ENCODE peak calls at places on chromosome 1, in six cellular contexts. One of them, this sample, is unnamed.

GRCh38 chr1:226574591-226575435 is 26.2 kb downstream of the STUM start:
- DNase-seq in neural progenitor cell: no peak
- DNase-seq in GM23248: no peak
- DNase-seq in GM23338: no peak
- DNase-seq in MM.1S: no peak
- DNase-seq in PC-3: no peak
- DNase-seq in this sample: no peak

GRCh38 chr1:203215573-203215972 is 13.9 kb downstream of the CHIT1 start:
- DNase-seq in neural progenitor cell: peak
- DNase-seq in GM23248: no peak
- DNase-seq in GM23338: peak
- DNase-seq in MM.1S: no peak
- DNase-seq in PC-3: no peak
- DNase-seq in this sample: no peak

GRCh38 chr1:173870252-173871075 is 2.3 kb downstream of the ZBTB37 start:
- DNase-seq in neural progenitor cell: no peak
- DNase-seq in GM23248: no peak
- DNase-seq in GM23338: no peak
- DNase-seq in MM.1S: no peak
- DNase-seq in PC-3: no peak
- DNase-seq in this sample: peak

GRCh38 chr1:174413632-174414031 is 34.1 kb upstream of the GPR52 start:
- DNase-seq in neural progenitor cell: peak
- DNase-seq in GM23248: peak
- DNase-seq in GM23338: peak
- DNase-seq in MM.1S: no peak
- DNase-seq in PC-3: no peak
- DNase-seq in this sample: no peak

GRCh38 chr1:110233861-110234260 is 23.7 kb downstream of the KCNC4 start:
- DNase-seq in neural progenitor cell: no peak
- DNase-seq in GM23248: no peak
- DNase-seq in GM23338: no peak
- DNase-seq in MM.1S: no peak
- DNase-seq in PC-3: no peak
- DNase-seq in this sample: no peak

GRCh38 chr1:224238212-224238611 is 55.2 kb downstream of the DEGS1 start:
- DNase-seq in neural progenitor cell: no peak
- DNase-seq in GM23248: no peak
- DNase-seq in GM23338: no peak
- DNase-seq in MM.1S: no peak
- DNase-seq in PC-3: no peak
- DNase-seq in this sample: no peak

GRCh38 chr1:114758251-114758832 is 558 bp upstream of the CSDE1 start:
- DNase-seq in neural progenitor cell: no peak
- DNase-seq in GM23248: peak
- DNase-seq in GM23338: no peak
- DNase-seq in MM.1S: no peak
- DNase-seq in PC-3: no peak
- DNase-seq in this sample: peak

GRCh38 chr1:180160362-180160761 is 5.7 kb downstream of the QSOX1 start:
- DNase-seq in neural progenitor cell: no peak
- DNase-seq in GM23248: no peak
- DNase-seq in GM23338: no peak
- DNase-seq in MM.1S: no peak
- DNase-seq in PC-3: no peak
- DNase-seq in this sample: no peak

GRCh38 chr1:27664291-27664690 is 7.7 kb downstream of the IFI6 start:
- DNase-seq in neural progenitor cell: no peak
- DNase-seq in GM23248: peak
- DNase-seq in GM23338: peak
- DNase-seq in MM.1S: no peak
- DNase-seq in PC-3: no peak
- DNase-seq in this sample: no peak

GRCh38 chr1:160125761-160126160 is 10.2 kb downstream of the ATP1A2 start:
- DNase-seq in neural progenitor cell: no peak
- DNase-seq in GM23248: peak
- DNase-seq in GM23338: no peak
- DNase-seq in MM.1S: no peak
- DNase-seq in PC-3: peak
- DNase-seq in this sample: no peak

GRCh38 chr1:171441278-171441677 is 44.1 kb upstream of the PRRC2C start:
- DNase-seq in neural progenitor cell: no peak
- DNase-seq in GM23248: peak
- DNase-seq in GM23338: no peak
- DNase-seq in MM.1S: no peak
- DNase-seq in PC-3: peak
- DNase-seq in this sample: no peak

GRCh38 chr1:210568631-210569030 is 239.9 kb downstream of the HHAT start:
- DNase-seq in neural progenitor cell: no peak
- DNase-seq in GM23248: no peak
- DNase-seq in GM23338: no peak
- DNase-seq in MM.1S: no peak
- DNase-seq in PC-3: no peak
- DNase-seq in this sample: no peak

GRCh38 chr1:206933333-206933945 is 11.7 kb upstream of the FCMR start:
- DNase-seq in neural progenitor cell: peak
- DNase-seq in GM23248: peak
- DNase-seq in GM23338: peak
- DNase-seq in MM.1S: peak
- DNase-seq in PC-3: peak
- DNase-seq in this sample: peak

GRCh38 chr1:20187103-20187812 is 940 bp upstream of the PLA2G2C start:
- DNase-seq in neural progenitor cell: no peak
- DNase-seq in GM23248: no peak
- DNase-seq in GM23338: peak
- DNase-seq in MM.1S: no peak
- DNase-seq in PC-3: peak
- DNase-seq in this sample: no peak
- TF ChIP-seq EZH2phosphoT487 in neural progenitor cell: no peak
- TF ChIP-seq EZH2phosphoT487 in GM23248: no peak
- TF ChIP-seq EZH2phosphoT487 in GM23338: no peak
- TF ChIP-seq EZH2phosphoT487 in MM.1S: no peak
- TF ChIP-seq EZH2phosphoT487 in PC-3: no peak
- TF ChIP-seq EZH2phosphoT487 in this sample: no peak

DNA sequence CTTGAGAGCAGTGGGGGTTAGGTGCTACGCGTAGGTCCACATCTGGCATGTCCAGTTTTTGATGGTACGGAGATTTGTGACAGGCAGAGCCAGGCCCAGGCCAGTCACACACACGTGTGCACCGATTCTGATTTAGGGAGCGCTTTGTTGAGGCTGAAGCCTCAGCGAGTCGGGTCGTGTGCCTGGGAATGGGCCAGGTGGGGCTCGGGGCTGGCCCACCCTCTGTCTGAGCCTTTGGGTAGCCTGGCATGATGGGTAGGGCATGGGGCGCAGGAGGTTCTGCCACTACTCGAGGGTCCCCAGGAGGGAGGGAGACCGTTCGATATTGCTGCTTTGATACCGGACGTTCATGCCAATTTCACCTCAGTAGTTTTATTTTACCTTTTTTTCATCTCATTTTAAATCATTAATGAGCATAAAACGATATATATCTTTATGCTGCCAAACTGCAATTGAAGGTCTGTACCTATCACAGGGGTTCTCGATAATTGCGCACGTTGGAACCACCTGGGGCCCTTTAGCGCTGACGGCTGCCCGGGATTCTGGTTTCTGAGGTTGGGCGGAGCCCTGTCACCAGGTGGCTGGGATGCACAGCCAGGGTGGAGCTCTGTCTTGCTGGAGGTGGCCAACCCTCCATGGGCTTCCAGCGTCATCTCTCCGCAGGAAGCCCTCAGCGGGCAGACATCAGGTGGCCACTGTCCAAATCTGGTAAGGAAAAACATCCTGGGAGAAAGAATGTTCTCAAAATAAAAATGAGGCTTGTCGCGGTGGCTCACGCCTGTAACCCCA is 71.9 kb downstream of the SCCPDH start:
- DNase-seq in neural progenitor cell: no peak
- DNase-seq in GM23248: no peak
- DNase-seq in GM23338: no peak
- DNase-seq in MM.1S: no peak
- DNase-seq in PC-3: no peak
- DNase-seq in this sample: no peak
- H2AFZ ChIP-seq in neural progenitor cell: no peak
- H2AFZ ChIP-seq in GM23248: no peak
- H2AFZ ChIP-seq in GM23338: peak
- H2AFZ ChIP-seq in MM.1S: no peak
- H2AFZ ChIP-seq in PC-3: no peak
- H2AFZ ChIP-seq in this sample: no peak

DNA sequence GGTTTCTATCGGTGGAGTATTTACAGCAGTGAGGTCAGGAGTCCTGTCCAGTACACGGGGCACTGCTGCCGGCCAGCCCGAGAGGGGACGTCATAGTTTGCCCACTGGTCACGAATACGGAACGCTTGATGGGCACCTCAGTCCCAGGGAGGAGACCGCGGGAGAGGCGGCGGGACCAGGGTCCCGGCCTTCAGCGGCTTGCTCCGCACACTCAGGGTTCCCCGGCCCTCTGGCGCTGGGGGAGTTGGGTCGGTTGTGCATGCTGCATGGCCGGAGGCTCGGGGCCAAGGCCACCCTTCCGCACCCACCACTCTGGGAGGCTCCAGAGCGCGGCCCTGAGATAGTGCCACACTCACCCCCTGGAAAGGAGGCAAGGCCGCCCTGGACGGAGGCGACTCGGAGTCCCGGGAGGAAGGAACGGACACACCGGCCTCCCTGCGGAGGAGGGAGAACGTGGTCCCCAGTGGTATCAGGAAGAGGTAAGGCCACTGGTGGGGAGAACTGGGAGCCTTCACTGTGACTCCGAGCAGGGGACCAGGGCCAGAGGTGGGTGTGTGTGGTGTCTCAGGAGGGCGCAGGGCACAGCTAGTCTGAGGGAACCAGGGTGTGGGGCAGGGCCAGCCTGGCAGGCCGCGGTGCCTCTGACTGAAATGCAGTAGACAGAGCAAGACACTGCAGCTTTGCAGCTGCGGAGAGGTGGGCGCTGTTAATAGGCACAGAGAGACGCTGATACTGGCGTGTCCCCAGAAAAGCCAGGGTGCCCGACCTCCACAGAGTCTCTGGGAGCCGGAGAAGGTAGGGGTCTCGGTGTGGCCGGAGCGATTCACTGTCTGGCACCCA is 28.6 kb upstream of the PRSS38 start:
- DNase-seq in neural progenitor cell: no peak
- DNase-seq in GM23248: peak
- DNase-seq in GM23338: peak
- DNase-seq in MM.1S: peak
- DNase-seq in PC-3: no peak
- DNase-seq in this sample: no peak
- TF ChIP-seq EZH2phosphoT487 in neural progenitor cell: peak
- TF ChIP-seq EZH2phosphoT487 in GM23248: no peak
- TF ChIP-seq EZH2phosphoT487 in GM23338: no peak
- TF ChIP-seq EZH2phosphoT487 in MM.1S: no peak
- TF ChIP-seq EZH2phosphoT487 in PC-3: no peak
- TF ChIP-seq EZH2phosphoT487 in this sample: no peak

GRCh38 chr1:6148497-6149241 is 31.5 kb downstream of the CHD5 start:
- DNase-seq in neural progenitor cell: peak
- DNase-seq in GM23248: peak
- DNase-seq in GM23338: peak
- DNase-seq in MM.1S: no peak
- DNase-seq in PC-3: peak
- DNase-seq in this sample: peak
- H2AFZ ChIP-seq in neural progenitor cell: peak
- H2AFZ ChIP-seq in GM23248: no peak
- H2AFZ ChIP-seq in GM23338: peak
- H2AFZ ChIP-seq in MM.1S: no peak
- H2AFZ ChIP-seq in PC-3: no peak
- H2AFZ ChIP-seq in this sample: no peak

GRCh38 chr1:44973645-44974044 is 12.8 kb downstream of the EIF2B3 start:
- DNase-seq in neural progenitor cell: no peak
- DNase-seq in GM23248: no peak
- DNase-seq in GM23338: no peak
- DNase-seq in MM.1S: peak
- DNase-seq in PC-3: no peak
- DNase-seq in this sample: no peak
- TF ChIP-seq EZH2phosphoT487 in neural progenitor cell: no peak
- TF ChIP-seq EZH2phosphoT487 in GM23248: no peak
- TF ChIP-seq EZH2phosphoT487 in GM23338: no peak
- TF ChIP-seq EZH2phosphoT487 in MM.1S: no peak
- TF ChIP-seq EZH2phosphoT487 in PC-3: no peak
- TF ChIP-seq EZH2phosphoT487 in this sample: no peak

GRCh38 chr1:16226495-16227179 is 10.3 kb downstream of the CPLANE2 start:
- DNase-seq in neural progenitor cell: peak
- DNase-seq in GM23248: peak
- DNase-seq in GM23338: peak
- DNase-seq in MM.1S: no peak
- DNase-seq in PC-3: no peak
- DNase-seq in this sample: no peak
- H2AFZ ChIP-seq in neural progenitor cell: no peak
- H2AFZ ChIP-seq in GM23248: peak
- H2AFZ ChIP-seq in GM23338: peak
- H2AFZ ChIP-seq in MM.1S: no peak
- H2AFZ ChIP-seq in PC-3: no peak
- H2AFZ ChIP-seq in this sample: no peak

GRCh38 chr1:111420377-111420776 is 7.2 kb downstream of the OVGP1 start:
- DNase-seq in neural progenitor cell: no peak
- DNase-seq in GM23248: no peak
- DNase-seq in GM23338: no peak
- DNase-seq in MM.1S: no peak
- DNase-seq in PC-3: no peak
- DNase-seq in this sample: no peak
- TF ChIP-seq EZH2phosphoT487 in neural progenitor cell: no peak
- TF ChIP-seq EZH2phosphoT487 in GM23248: no peak
- TF ChIP-seq EZH2phosphoT487 in GM23338: no peak
- TF ChIP-seq EZH2phosphoT487 in MM.1S: no peak
- TF ChIP-seq EZH2phosphoT487 in PC-3: no peak
- TF ChIP-seq EZH2phosphoT487 in this sample: no peak

GRCh38 chr1:59690531-59690930 is 124.2 kb upstream of the HOOK1 start:
- DNase-seq in neural progenitor cell: no peak
- DNase-seq in GM23248: no peak
- DNase-seq in GM23338: no peak
- DNase-seq in MM.1S: no peak
- DNase-seq in PC-3: no peak
- DNase-seq in this sample: no peak

GRCh38 chr1:59691261-59691660 is 123.5 kb upstream of the HOOK1 start:
- DNase-seq in neural progenitor cell: peak
- DNase-seq in GM23248: no peak
- DNase-seq in GM23338: no peak
- DNase-seq in MM.1S: no peak
- DNase-seq in PC-3: no peak
- DNase-seq in this sample: no peak

GRCh38 chr1:59693431-59693830 is 121.3 kb upstream of the HOOK1 start:
- DNase-seq in neural progenitor cell: no peak
- DNase-seq in GM23248: no peak
- DNase-seq in GM23338: no peak
- DNase-seq in MM.1S: no peak
- DNase-seq in PC-3: no peak
- DNase-seq in this sample: no peak

GRCh38 chr1:59695301-59695700 is 119.4 kb upstream of the HOOK1 start:
- DNase-seq in neural progenitor cell: no peak
- DNase-seq in GM23248: peak
- DNase-seq in GM23338: no peak
- DNase-seq in MM.1S: no peak
- DNase-seq in PC-3: no peak
- DNase-seq in this sample: no peak

DNA sequence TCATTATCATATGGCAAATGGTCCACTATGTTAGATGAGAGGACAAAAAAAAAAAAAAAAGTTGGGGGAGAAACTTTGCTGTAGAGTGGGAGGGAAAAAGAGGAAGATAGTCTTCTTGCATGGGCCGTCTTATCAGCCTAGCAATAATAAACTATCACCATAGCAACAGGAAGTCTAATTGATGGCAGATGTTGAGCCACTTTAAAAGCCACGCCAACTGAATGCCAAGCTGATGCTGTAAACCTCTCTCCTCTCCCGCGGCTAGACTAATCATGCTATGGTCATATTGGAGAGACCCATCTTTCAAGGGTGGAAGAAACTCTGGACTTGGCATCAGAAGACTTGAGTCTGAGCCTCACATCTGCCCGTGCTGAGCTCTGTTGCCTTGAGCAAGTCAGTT is 122.2 kb upstream of the HOOK1 start:
- DNase-seq in neural progenitor cell: no peak
- DNase-seq in GM23248: peak
- DNase-seq in GM23338: no peak
- DNase-seq in MM.1S: no peak
- DNase-seq in PC-3: no peak
- DNase-seq in this sample: no peak
- H2AFZ ChIP-seq in neural progenitor cell: no peak
- H2AFZ ChIP-seq in GM23248: no peak
- H2AFZ ChIP-seq in GM23338: no peak
- H2AFZ ChIP-seq in MM.1S: no peak
- H2AFZ ChIP-seq in PC-3: no peak
- H2AFZ ChIP-seq in this sample: no peak

This sample was measured in OCI-LY7.